ENCODE peak calls at places on chromosomes 12 and 14, in seven cellular contexts. One of them, this sample, is unnamed.

GRCh38 chr12:3452348-3452747 is 38.7 kb upstream of the PRMT8 start:
- DNase-seq in mesendoderm: no peak
- DNase-seq in IMR-90: no peak
- DNase-seq in trophoblast cell: no peak
- DNase-seq in H9: peak
- DNase-seq in mesenchymal stem cell: no peak
- DNase-seq in H1: no peak
- DNase-seq in this sample: no peak

GRCh38 chr12:52343550-52343949 is 22.4 kb upstream of the KRT83 start:
- DNase-seq in mesendoderm: no peak
- DNase-seq in IMR-90: no peak
- DNase-seq in trophoblast cell: no peak
- DNase-seq in H9: no peak
- DNase-seq in mesenchymal stem cell: no peak
- DNase-seq in H1: no peak
- DNase-seq in this sample: no peak

GRCh38 chr12:112738531-112738930 is 53.0 kb upstream of the RPH3A start:
- DNase-seq in mesendoderm: no peak
- DNase-seq in IMR-90: no peak
- DNase-seq in trophoblast cell: no peak
- DNase-seq in H9: no peak
- DNase-seq in mesenchymal stem cell: no peak
- DNase-seq in H1: no peak
- DNase-seq in this sample: no peak

GRCh38 chr14:43172899-43173548 is 1334.1 kb downstream of the FSCB start:
- DNase-seq in mesendoderm: no peak
- DNase-seq in IMR-90: no peak
- DNase-seq in trophoblast cell: no peak
- DNase-seq in H9: no peak
- DNase-seq in mesenchymal stem cell: no peak
- DNase-seq in H1: no peak
- DNase-seq in this sample: no peak

GRCh38 chr14:103201801-103202200 is 78.5 kb downstream of the TNFAIP2 start:
- DNase-seq in mesendoderm: no peak
- DNase-seq in IMR-90: no peak
- DNase-seq in trophoblast cell: no peak
- DNase-seq in H9: no peak
- DNase-seq in mesenchymal stem cell: no peak
- DNase-seq in H1: no peak
- DNase-seq in this sample: no peak

GRCh38 chr12:54262403-54262925 is 17.5 kb downstream of the CBX5 start:
- DNase-seq in mesendoderm: peak
- DNase-seq in IMR-90: peak
- DNase-seq in trophoblast cell: peak
- DNase-seq in H9: no peak
- DNase-seq in mesenchymal stem cell: peak
- DNase-seq in H1: no peak
- DNase-seq in this sample: no peak

GRCh38 chr12:129001-129400 is 62.4 kb downstream of the IQSEC3 start:
- DNase-seq in mesendoderm: no peak
- DNase-seq in IMR-90: no peak
- DNase-seq in trophoblast cell: no peak
- DNase-seq in H9: no peak
- DNase-seq in mesenchymal stem cell: no peak
- DNase-seq in H1: no peak
- DNase-seq in this sample: no peak

GRCh38 chr12:114759635-114760034 is 75.7 kb upstream of the TBX3 start:
- DNase-seq in mesendoderm: no peak
- DNase-seq in IMR-90: no peak
- DNase-seq in trophoblast cell: peak
- DNase-seq in H9: no peak
- DNase-seq in mesenchymal stem cell: no peak
- DNase-seq in H1: no peak
- DNase-seq in this sample: no peak

GRCh38 chr14:39812532-39813320 is 380.5 kb upstream of the FBXO33 start:
- DNase-seq in mesendoderm: no peak
- DNase-seq in IMR-90: no peak
- DNase-seq in trophoblast cell: no peak
- DNase-seq in H9: no peak
- DNase-seq in mesenchymal stem cell: no peak
- DNase-seq in H1: no peak
- DNase-seq in this sample: no peak

GRCh38 chr12:111312708-111313107 is 56.2 kb downstream of the PHETA1 start:
- DNase-seq in mesendoderm: no peak
- DNase-seq in IMR-90: no peak
- DNase-seq in trophoblast cell: peak
- DNase-seq in H9: no peak
- DNase-seq in mesenchymal stem cell: no peak
- DNase-seq in H1: no peak
- DNase-seq in this sample: no peak

GRCh38 chr12:10113085-10113484 is 14.3 kb upstream of the CLEC1A start:
- DNase-seq in mesendoderm: no peak
- DNase-seq in IMR-90: peak
- DNase-seq in trophoblast cell: no peak
- DNase-seq in H9: no peak
- DNase-seq in mesenchymal stem cell: no peak
- DNase-seq in H1: no peak
- DNase-seq in this sample: no peak

GRCh38 chr12:21428241-21428640 is 9.2 kb upstream of the PYROXD1 start:
- DNase-seq in mesendoderm: no peak
- DNase-seq in IMR-90: peak
- DNase-seq in trophoblast cell: peak
- DNase-seq in H9: no peak
- DNase-seq in mesenchymal stem cell: peak
- DNase-seq in H1: no peak
- DNase-seq in this sample: no peak

GRCh38 chr14:50061664-50062437 is 54.5 kb downstream of the VCPKMT start:
- DNase-seq in mesendoderm: peak
- DNase-seq in IMR-90: peak
- DNase-seq in trophoblast cell: no peak
- DNase-seq in H9: no peak
- DNase-seq in mesenchymal stem cell: peak
- DNase-seq in H1: no peak
- DNase-seq in this sample: no peak

GRCh38 chr14:37246427-37246829 is 48.7 kb downstream of the MIPOL1 start:
- DNase-seq in mesendoderm: peak
- DNase-seq in IMR-90: peak
- DNase-seq in trophoblast cell: peak
- DNase-seq in H9: no peak
- DNase-seq in mesenchymal stem cell: peak
- DNase-seq in H1: no peak
- DNase-seq in this sample: peak

GRCh38 chr12:110765144-110765543 is 22.5 kb upstream of the PPP1CC start:
- DNase-seq in mesendoderm: no peak
- DNase-seq in IMR-90: no peak
- DNase-seq in trophoblast cell: no peak
- DNase-seq in H9: no peak
- DNase-seq in mesenchymal stem cell: no peak
- DNase-seq in H1: no peak
- DNase-seq in this sample: no peak

GRCh38 chr14:36580856-36581831 is 1.3 kb downstream of the NKX2-8 start:
- DNase-seq in mesendoderm: peak
- DNase-seq in IMR-90: peak
- DNase-seq in trophoblast cell: peak
- DNase-seq in H9: peak
- DNase-seq in mesenchymal stem cell: peak
- DNase-seq in H1: no peak
- DNase-seq in this sample: no peak

GRCh38 chr12:78293039-78293686 is 462.5 kb downstream of the NAV3 start:
- DNase-seq in mesendoderm: no peak
- DNase-seq in IMR-90: peak
- DNase-seq in trophoblast cell: no peak
- DNase-seq in H9: no peak
- DNase-seq in mesenchymal stem cell: peak
- DNase-seq in H1: no peak
- DNase-seq in this sample: no peak

GRCh38 chr12:121947966-121948365 is 29.6 kb downstream of the CFAP251 start:
- DNase-seq in mesendoderm: no peak
- DNase-seq in IMR-90: peak
- DNase-seq in trophoblast cell: no peak
- DNase-seq in H9: no peak
- DNase-seq in mesenchymal stem cell: no peak
- DNase-seq in H1: no peak
- DNase-seq in this sample: no peak

GRCh38 chr12:52608826-52609630 is 7.8 kb upstream of the KRT72 start:
- DNase-seq in mesendoderm: no peak
- DNase-seq in IMR-90: no peak
- DNase-seq in trophoblast cell: no peak
- DNase-seq in H9: peak
- DNase-seq in mesenchymal stem cell: no peak
- DNase-seq in H1: no peak
- DNase-seq in this sample: no peak

GRCh38 chr12:42666671-42667243 is 77.2 kb upstream of the PRICKLE1 start:
- DNase-seq in mesendoderm: no peak
- DNase-seq in IMR-90: peak
- DNase-seq in trophoblast cell: no peak
- DNase-seq in H9: peak
- DNase-seq in mesenchymal stem cell: peak
- DNase-seq in H1: no peak
- DNase-seq in this sample: peak

GRCh38 chr12:52014567-52015392 is 8.0 kb downstream of the TAMALIN start:
- DNase-seq in mesendoderm: no peak
- DNase-seq in IMR-90: no peak
- DNase-seq in trophoblast cell: no peak
- DNase-seq in H9: peak
- DNase-seq in mesenchymal stem cell: no peak
- DNase-seq in H1: no peak
- DNase-seq in this sample: no peak

GRCh38 chr12:106692896-106693295 is 81.6 kb upstream of the RIC8B start:
- DNase-seq in mesendoderm: no peak
- DNase-seq in IMR-90: no peak
- DNase-seq in trophoblast cell: no peak
- DNase-seq in H9: no peak
- DNase-seq in mesenchymal stem cell: no peak
- DNase-seq in H1: no peak
- DNase-seq in this sample: no peak
- H3K23ac ChIP-seq in mesendoderm: no peak
- H3K23ac ChIP-seq in IMR-90: no peak
- H3K23ac ChIP-seq in trophoblast cell: no peak
- H3K23ac ChIP-seq in H9: no peak
- H3K23ac ChIP-seq in mesenchymal stem cell: no peak
- H3K23ac ChIP-seq in H1: no peak
- H3K23ac ChIP-seq in this sample: no peak

GRCh38 chr12:38156497-38157245 is 159.9 kb upstream of the ALG10B start:
- DNase-seq in mesendoderm: no peak
- DNase-seq in IMR-90: no peak
- DNase-seq in trophoblast cell: no peak
- DNase-seq in H9: peak
- DNase-seq in mesenchymal stem cell: no peak
- DNase-seq in H1: no peak
- DNase-seq in this sample: no peak
- H3K18ac ChIP-seq in mesendoderm: no peak
- H3K18ac ChIP-seq in IMR-90: no peak
- H3K18ac ChIP-seq in trophoblast cell: no peak
- H3K18ac ChIP-seq in H9: no peak
- H3K18ac ChIP-seq in mesenchymal stem cell: no peak
- H3K18ac ChIP-seq in H1: no peak
- H3K18ac ChIP-seq in this sample: no peak

GRCh38 chr14:64005822-64006221 is 153.0 kb downstream of the SYNE2 start:
- DNase-seq in mesendoderm: no peak
- DNase-seq in IMR-90: no peak
- DNase-seq in trophoblast cell: no peak
- DNase-seq in H9: no peak
- DNase-seq in mesenchymal stem cell: no peak
- DNase-seq in H1: no peak
- DNase-seq in this sample: no peak
- H3K4ac ChIP-seq in mesendoderm: no peak
- H3K4ac ChIP-seq in IMR-90: no peak
- H3K4ac ChIP-seq in trophoblast cell: no peak
- H3K4ac ChIP-seq in H9: no peak
- H3K4ac ChIP-seq in mesenchymal stem cell: no peak
- H3K4ac ChIP-seq in H1: no peak
- H3K4ac ChIP-seq in this sample: no peak

GRCh38 chr14:69865701-69866365 is 13.4 kb upstream of the SMOC1 start:
- DNase-seq in mesendoderm: no peak
- DNase-seq in IMR-90: no peak
- DNase-seq in trophoblast cell: no peak
- DNase-seq in H9: no peak
- DNase-seq in mesenchymal stem cell: no peak
- DNase-seq in H1: no peak
- DNase-seq in this sample: no peak
- H3K23ac ChIP-seq in mesendoderm: no peak
- H3K23ac ChIP-seq in IMR-90: no peak
- H3K23ac ChIP-seq in trophoblast cell: no peak
- H3K23ac ChIP-seq in H9: no peak
- H3K23ac ChIP-seq in mesenchymal stem cell: no peak
- H3K23ac ChIP-seq in H1: no peak
- H3K23ac ChIP-seq in this sample: peak

DNA sequence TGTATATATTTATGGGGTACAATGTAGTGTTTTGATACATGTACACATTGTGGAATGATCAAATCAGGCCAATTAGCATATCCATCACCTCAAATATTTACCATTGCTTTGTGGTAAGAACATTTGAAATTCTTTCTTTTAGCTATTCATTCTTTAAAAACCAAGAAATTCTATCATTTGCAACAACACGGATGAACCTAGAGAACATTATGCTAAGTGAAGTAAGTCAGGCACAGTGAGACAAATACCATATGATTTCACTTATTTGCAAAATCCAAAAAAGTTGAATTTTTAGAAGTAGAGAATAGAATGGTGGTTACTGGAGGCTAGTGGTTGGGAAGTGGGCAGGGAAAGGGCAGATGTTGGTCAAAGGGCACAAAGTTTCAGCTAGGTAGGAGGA is 129.3 kb upstream of the PTPRQ start:
- DNase-seq in mesendoderm: no peak
- DNase-seq in IMR-90: no peak
- DNase-seq in trophoblast cell: no peak
- DNase-seq in H9: no peak
- DNase-seq in mesenchymal stem cell: no peak
- DNase-seq in H1: no peak
- DNase-seq in this sample: no peak
- H3K18ac ChIP-seq in mesendoderm: no peak
- H3K18ac ChIP-seq in IMR-90: no peak
- H3K18ac ChIP-seq in trophoblast cell: no peak
- H3K18ac ChIP-seq in H9: no peak
- H3K18ac ChIP-seq in mesenchymal stem cell: no peak
- H3K18ac ChIP-seq in H1: no peak
- H3K18ac ChIP-seq in this sample: no peak